ENCODE peak calls at places on chromosome 10, in six cellular contexts. U is HCT116, N is SK-N-SH, F is GM12878, O is H1, T is K562. R is an unnamed sample.

GRCh38 chr10:69867699-69868558 is 66.2 kb downstream of the COL13A1 start:
- DNase-seq in O (peak), N (no peak), U (no peak), F (no peak), T (no peak), R (no peak)

GRCh38 chr10:70458329-70459060 is 17.0 kb upstream of the NODAL start:
- DNase-seq in O (peak), T (peak), N (peak), F (no peak), U (no peak), R (no peak)

GRCh38 chr10:90856261-90856660 is 1.6 kb downstream of the HTR7 start:
- DNase-seq in O (no peak), F (no peak), N (no peak), U (no peak), T (no peak), R (no peak)

GRCh38 chr10:110833941-110834621 is 37.6 kb upstream of the PDCD4 start:
- DNase-seq in T (no peak), O (no peak), F (no peak), U (no peak), N (no peak), R (no peak)

GRCh38 chr10:102342462-102342861 is 53.0 kb upstream of the NFKB2 start:
- DNase-seq in F (no peak), U (no peak), T (no peak), O (peak), N (no peak), R (no peak)

GRCh38 chr10:49115015-49115795 is at the start of gene VSTM4:
- DNase-seq in O (peak), T (peak), F (no peak), N (peak), U (no peak), R (peak)

GRCh38 chr10:110007701-110008517 is at the start of gene ADD3:
- DNase-seq in F (peak), O (peak), N (peak), T (peak), U (peak), R (peak)

GRCh38 chr10:14040787-14041631 is 289.7 kb downstream of the FRMD4A start:
- DNase-seq in N (no peak), U (no peak), F (no peak), T (no peak), O (no peak), R (no peak)

GRCh38 chr10:45446858-45447257 is 72.8 kb downstream of the ALOX5 start:
- DNase-seq in T (no peak), O (peak), U (no peak), F (no peak), N (no peak), R (no peak)

GRCh38 chr10:22932626-22933370 is 4.9 kb downstream of the ARMC3 start:
- DNase-seq in F (no peak), T (no peak), O (no peak), U (no peak), N (no peak), R (no peak)

GRCh38 chr10:126123466-126123865 is 227.1 kb downstream of the FANK1 start:
- DNase-seq in F (no peak), U (no peak), T (no peak), N (no peak), O (peak), R (no peak)

GRCh38 chr10:80541144-80541750 is 3.5 kb downstream of the SH2D4B start:
- DNase-seq in F (peak), T (no peak), O (peak), N (no peak), U (no peak), R (no peak)

DNA sequence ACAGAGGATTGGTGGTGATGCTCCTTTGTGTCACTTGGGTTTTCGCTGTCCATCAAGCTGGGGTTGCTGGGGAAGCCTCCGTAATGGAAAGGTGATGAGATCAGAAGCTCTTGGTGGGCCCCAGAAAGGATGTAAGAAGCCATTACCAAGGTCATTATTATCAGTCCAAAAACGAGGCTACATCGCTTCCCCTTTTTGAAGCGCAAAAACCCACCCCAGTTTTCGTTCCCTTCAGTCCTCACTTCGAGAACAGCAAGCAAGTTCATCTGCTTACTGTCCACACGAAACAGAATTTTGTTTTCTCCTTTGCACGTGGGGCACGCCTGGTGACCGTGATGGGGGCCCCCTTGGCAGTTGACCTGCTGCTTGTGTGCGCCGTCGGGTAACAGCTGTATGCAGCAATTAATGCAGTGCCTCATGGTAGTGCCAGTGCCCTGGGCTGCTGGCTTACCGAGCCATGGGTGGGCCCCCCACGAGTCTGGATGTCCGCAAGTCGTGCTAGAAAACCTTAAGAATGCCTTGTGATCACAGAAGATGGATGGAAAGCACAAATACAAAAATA is 47.5 kb downstream of the CHST15 start:
- DNase-seq in O (no peak), U (no peak), N (no peak), T (no peak), F (no peak), R (no peak)
- TF ChIP-seq JUND in O (no peak), U (no peak), N (no peak), T (no peak), F (no peak), R (no peak)

DNA sequence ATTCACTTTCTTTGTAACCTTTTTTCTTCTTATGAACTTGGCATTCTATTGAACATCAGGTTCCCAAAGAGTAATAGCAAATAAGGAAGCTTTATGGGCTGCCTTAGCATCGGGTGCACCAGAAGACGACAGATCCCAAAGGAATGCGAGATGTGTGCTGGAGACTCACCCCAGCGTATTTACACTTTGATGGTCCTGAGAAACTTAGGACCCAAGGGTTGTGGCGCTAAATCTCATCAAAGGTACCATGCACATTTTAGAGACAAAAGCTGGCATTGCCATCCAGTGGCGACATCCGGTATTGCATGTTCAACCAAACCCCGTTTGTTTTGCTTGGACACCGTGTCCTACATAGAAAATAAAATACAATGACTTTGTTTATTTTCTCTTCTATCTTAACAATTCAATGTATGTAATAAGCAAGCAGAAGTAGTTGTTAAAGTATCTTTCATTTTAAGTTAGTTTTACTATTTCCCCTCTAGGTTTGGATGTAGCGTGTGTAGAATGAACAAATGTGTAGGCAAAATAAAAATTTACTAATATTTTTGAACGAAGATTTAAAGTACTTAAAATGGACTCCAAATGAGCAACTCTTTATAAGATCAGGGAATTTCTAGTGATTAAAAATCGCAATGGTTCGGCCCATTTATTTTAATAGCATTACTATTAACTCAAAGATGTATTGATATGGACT is 1154.8 kb downstream of the GATA3 start:
- DNase-seq in T (peak), O (peak), U (peak), N (peak), F (peak), R (peak)
- TF ChIP-seq JUND in T (no peak), O (no peak), U (no peak), N (no peak), F (no peak), R (no peak)

DNA sequence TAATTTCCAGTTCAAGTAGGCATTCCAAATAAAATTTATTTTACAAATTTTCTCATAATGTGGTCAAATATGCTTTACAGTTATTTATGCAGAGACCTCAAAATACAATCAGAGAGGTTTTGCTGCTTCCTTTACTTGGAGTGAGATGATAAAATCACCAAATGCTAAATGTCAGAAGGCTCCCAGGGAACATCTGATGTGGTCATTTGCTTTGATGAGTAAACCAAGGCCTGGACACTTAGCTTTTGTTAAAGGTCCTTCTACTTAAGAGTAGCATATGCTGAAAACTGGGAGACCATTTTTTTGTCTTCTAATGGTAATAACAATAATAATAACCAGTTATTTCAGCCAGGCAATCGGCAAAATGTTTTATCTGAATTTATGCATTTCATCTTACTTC is 60.6 kb upstream of the AKR1E2 start:
- DNase-seq in T (no peak), U (no peak), N (no peak), O (no peak), F (no peak), R (peak)
- TF ChIP-seq JUND in T (no peak), U (no peak), N (no peak), O (no peak), F (no peak), R (no peak)

GRCh38 chr10:16811765-16812164 is 5.5 kb downstream of the RSU1 start:
- DNase-seq in F (no peak), T (no peak), O (no peak), N (no peak), U (no peak), R (no peak)

GRCh38 chr10:16804123-16804522 is 13.1 kb downstream of the RSU1 start:
- DNase-seq in T (no peak), F (no peak), U (no peak), N (no peak), O (no peak), R (no peak)

GRCh38 chr10:16814081-16814480 is 3.1 kb downstream of the RSU1 start:
- DNase-seq in N (no peak), O (no peak), T (no peak), F (no peak), U (no peak), R (no peak)

GRCh38 chr10:16811292-16811691 is 5.9 kb downstream of the RSU1 start:
- DNase-seq in T (no peak), F (no peak), N (no peak), U (no peak), O (no peak), R (no peak)

GRCh38 chr10:16809074-16809718 is 8.0 kb downstream of the RSU1 start:
- DNase-seq in U (peak), N (peak), F (no peak), O (peak), T (peak), R (peak)
- TF ChIP-seq JUND in U (no peak), N (no peak), F (no peak), O (no peak), T (no peak), R (no peak)

GRCh38 chr10:132724436-132724835 is 61.5 kb downstream of the NKX6-2 start:
- DNase-seq in F (no peak), U (no peak), T (no peak), N (no peak), O (no peak), R (no peak)
- TF ChIP-seq JUND in F (no peak), U (no peak), T (no peak), N (no peak), O (no peak), R (no peak)

R was measured in T47D.